ENCODE peak calls at places on chromosome 12, in ten cellular contexts. O, V, R, P, K, D, X, H, W and F are unnamed samples.
A peak's percentile ranks its signal among the peaks of the same experiment; 100 is the strongest.

GRCh38 chr12:102480401-102480800 is at the start of gene IGF1:
- DNase-seq in X (no peak), D (peak; percentile 71), O (no peak), W (peak; percentile 65), H (no peak), P (peak; percentile 78), R (peak; percentile 73), K (peak; percentile 78), V (no peak), F (no peak)

GRCh38 chr12:111825509-111825908 is 16.5 kb upstream of the MAPKAPK5 start:
- DNase-seq in O (no peak), D (no peak), X (no peak), K (no peak), R (no peak), V (no peak), W (no peak), P (no peak), H (no peak), F (no peak)

GRCh38 chr12:19088576-19088975 is 41.0 kb upstream of the PLEKHA5 start:
- DNase-seq in P (no peak), D (no peak), W (no peak), K (no peak), H (no peak), O (no peak), R (no peak), V (no peak), X (no peak), F (no peak)

GRCh38 chr12:88156075-88156654 is 14.1 kb downstream of the TMTC3 start:
- DNase-seq in D (no peak), W (no peak), R (no peak), H (no peak), K (no peak), V (no peak), P (no peak), O (no peak), X (no peak), F (no peak)

GRCh38 chr12:76879710-76880025 is 849 bp upstream of the CSRP2 start:
- DNase-seq in D (no peak), W (no peak), O (no peak), P (no peak), R (no peak), K (no peak), V (peak; percentile 67), H (no peak), X (no peak), F (no peak)

GRCh38 chr12:95205685-95206084 is 11.6 kb downstream of the FGD6 start:
- DNase-seq in K (peak; percentile 89), D (peak; percentile 92), O (peak; percentile 13), W (peak; percentile 89), V (peak; percentile 47), X (no peak), R (peak; percentile 89), H (no peak), P (peak; percentile 86), F (no peak)

GRCh38 chr12:94771199-94771598 is 120.8 kb upstream of the TMCC3 start:
- DNase-seq in V (no peak), R (no peak), W (no peak), O (no peak), H (no peak), P (no peak), X (no peak), D (no peak), K (no peak), F (no peak)

GRCh38 chr12:120247621-120248030 is 17.9 kb downstream of the PXN start:
- DNase-seq in R (no peak), V (no peak), D (peak; percentile 92), P (peak; percentile 83), X (no peak), O (no peak), H (no peak), W (peak; percentile 77), K (peak; percentile 51), F (no peak)

GRCh38 chr12:53737494-53737808 is 10.2 kb upstream of the CALCOCO1 start:
- DNase-seq in X (no peak), P (no peak), K (no peak), O (no peak), W (no peak), H (no peak), R (no peak), V (no peak), D (no peak), F (no peak)

GRCh38 chr12:53737951-53738833 is 10.9 kb upstream of the CALCOCO1 start:
- DNase-seq in R (no peak), D (no peak), H (no peak), P (no peak), X (no peak), W (no peak), K (no peak), O (no peak), V (no peak), F (peak; percentile 70)

GRCh38 chr12:53738834-53739284 is 11.6 kb upstream of the CALCOCO1 start:
- DNase-seq in D (no peak), H (no peak), O (no peak), P (no peak), R (no peak), W (no peak), V (no peak), K (no peak), X (no peak), F (no peak)

GRCh38 chr12:53740130-53740491 is 11.7 kb downstream of the CISTR start:
- DNase-seq in V (no peak), O (no peak), X (no peak), K (no peak), H (no peak), R (no peak), P (no peak), W (no peak), D (no peak), F (no peak)

DNA sequence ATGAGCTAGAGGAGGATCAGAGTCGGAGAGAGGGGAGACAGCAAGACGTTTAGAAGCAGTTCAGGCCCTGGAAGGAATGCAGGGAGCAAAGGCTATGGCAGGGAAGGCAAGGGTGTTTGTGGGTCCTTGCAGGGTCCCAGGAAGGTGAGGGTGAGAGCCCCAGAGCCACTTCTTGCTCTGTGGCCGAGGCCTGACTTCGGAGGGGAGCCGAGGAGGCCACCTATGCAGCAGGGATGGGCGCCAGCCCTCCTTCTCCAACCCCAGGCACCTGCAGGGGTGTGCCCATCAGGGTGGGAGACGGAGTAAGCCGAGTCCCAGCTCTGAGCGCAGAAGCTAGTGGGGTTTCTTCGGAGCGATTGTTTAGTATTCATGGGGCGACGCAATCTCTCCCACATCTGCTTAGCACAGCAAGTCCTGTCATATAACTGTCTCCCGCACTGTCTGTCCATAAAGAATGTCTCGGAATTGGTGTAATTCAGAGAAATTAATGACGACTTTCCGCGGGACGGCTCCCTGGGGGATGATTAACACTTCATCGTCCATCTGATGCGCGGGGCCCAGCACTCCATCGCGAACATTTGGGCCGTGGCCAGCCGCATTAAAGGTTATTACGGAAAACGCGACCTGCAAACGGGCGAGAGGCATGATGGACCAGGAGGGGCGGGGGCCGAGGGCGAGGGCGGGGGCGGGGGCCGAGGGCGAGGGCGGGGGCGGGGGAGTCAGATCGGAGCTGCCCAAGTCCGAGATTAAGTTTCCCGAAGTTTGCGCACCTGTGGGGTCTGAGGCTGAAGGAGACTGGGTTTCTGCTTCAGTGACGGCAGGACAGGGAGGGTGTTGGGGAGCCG is 12.3 kb upstream of the CALCOCO1 start:
- DNase-seq in X (no peak), W (no peak), V (no peak), O (no peak), D (peak; percentile 39), R (no peak), P (peak; percentile 22), K (no peak), H (no peak), F (no peak)
- H3K4me3 ChIP-seq in X (peak overlapping the region; percentile 25), W (no peak overlapping the region), V (no peak overlapping the region), O (no peak overlapping the region), D (peak overlapping the region; percentile 32), R (no peak overlapping the region), P (peak overlapping the region; percentile 15), K (no peak overlapping the region), H (no peak overlapping the region), F (peak overlapping the region; percentile 30)

DNA sequence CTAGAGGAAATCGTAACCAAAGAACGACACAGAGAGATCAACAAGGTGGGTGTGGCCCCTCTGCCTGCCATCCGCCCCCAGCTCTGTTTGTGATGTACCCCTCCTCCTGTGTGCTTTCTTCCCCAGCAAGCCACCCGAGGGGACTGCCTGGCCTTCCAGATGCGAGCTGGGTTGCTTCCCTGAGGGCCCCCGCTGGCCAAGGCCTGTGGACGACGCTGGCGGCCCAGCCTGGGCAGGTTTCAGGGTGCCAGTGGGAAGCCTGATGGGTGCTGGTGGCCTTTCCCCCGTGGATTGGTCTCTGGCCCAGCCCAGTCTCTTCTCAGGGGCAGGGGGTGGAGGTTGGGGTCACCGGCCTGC is 2.0 kb downstream of the ARL6IP4 start:
- DNase-seq in O (no peak), H (no peak), R (no peak), D (no peak), W (no peak), P (no peak), K (no peak), V (no peak), X (no peak), F (peak; percentile 16)
- H3K4me3 ChIP-seq in O (no peak overlapping the region), H (peak overlapping the region; percentile 97), R (no peak overlapping the region), D (peak overlapping the region; percentile 95), W (no peak overlapping the region), P (peak overlapping the region; percentile 87), K (peak overlapping the region; percentile 83), V (no peak overlapping the region), X (peak overlapping the region; percentile 11), F (no peak overlapping the region)

GRCh38 chr12:24947541-24948451 is 1.1 kb downstream of the BCAT1 start:
- DNase-seq in V (no peak), R (no peak), K (no peak), H (no peak), W (peak; percentile 25), P (no peak), D (peak; percentile 20), X (no peak), O (no peak), F (no peak)

GRCh38 chr12:24948816-24949722 is at the start of gene BCAT1:
- DNase-seq in K (peak; percentile 85), R (peak; percentile 87), W (peak; percentile 89), V (peak; percentile 88), D (peak; percentile 92), P (peak; percentile 86), H (peak; percentile 61), X (peak; percentile 86), O (peak; percentile 81), F (peak; percentile 90)

GRCh38 chr12:24952389-24952788 is 3.5 kb upstream of the BCAT1 start:
- DNase-seq in D (no peak), O (no peak), H (no peak), K (no peak), X (no peak), V (no peak), R (no peak), P (no peak), W (no peak), F (no peak)

GRCh38 chr12:24948452-24948815 is 467 bp downstream of the BCAT1 start:
- DNase-seq in R (peak; percentile 50), X (no peak), P (peak; percentile 52), H (no peak), K (peak; percentile 63), D (peak; percentile 58), W (peak; percentile 61), V (peak; percentile 57), O (peak; percentile 17), F (no peak)

GRCh38 chr12:24950231-24950834 is 1.4 kb upstream of the BCAT1 start:
- DNase-seq in D (no peak), O (no peak), X (no peak), W (no peak), H (no peak), K (no peak), V (no peak), R (no peak), P (no peak), F (no peak)
- H3K4me3 ChIP-seq in D (no peak overlapping the region), O (no peak overlapping the region), X (no peak overlapping the region), W (no peak overlapping the region), H (no peak overlapping the region), K (no peak overlapping the region), V (no peak overlapping the region), R (no peak overlapping the region), P (no peak overlapping the region), F (no peak overlapping the region)

DNA sequence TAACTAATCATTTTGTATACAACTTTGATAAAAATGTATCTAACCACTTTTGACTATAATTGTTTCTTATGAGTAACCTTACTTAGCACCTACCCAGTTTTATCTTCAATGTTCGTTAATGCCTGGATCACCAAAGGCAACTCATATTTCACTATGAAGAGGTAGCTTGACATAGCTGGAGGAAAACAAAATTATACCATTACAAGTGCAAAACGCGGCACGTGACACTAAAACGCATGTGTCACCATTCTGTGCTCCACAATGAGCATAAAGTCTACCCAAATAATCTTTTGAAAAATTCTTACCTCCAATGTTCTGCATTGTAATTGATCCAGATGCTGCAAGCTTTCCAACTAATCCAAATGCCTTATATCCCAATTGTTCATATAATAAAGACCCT is 5.8 kb downstream of the SLC38A2 start:
- DNase-seq in X (no peak), H (no peak), O (no peak), P (no peak), V (no peak), D (no peak), K (peak; percentile 24), R (peak; percentile 40), W (no peak), F (no peak)
- H3K4me3 ChIP-seq in X (peak overlapping the region; percentile 90), H (peak overlapping the region; percentile 84), O (no peak overlapping the region), P (peak overlapping the region; percentile 84), V (peak overlapping the region; percentile 98), D (peak overlapping the region; percentile 99), K (peak overlapping the region; percentile 88), R (peak overlapping the region; percentile 92), W (peak overlapping the region; percentile 64), F (peak overlapping the region; percentile 87)